ENCODE peak calls at places on chromosome X, in four cellular contexts. One of them, this sample, is unnamed.

GRCh38 chrX:40152706-40153334 is 55.1 kb upstream of the BCOR start:
- DNase-seq in K562: peak
- DNase-seq in WTC11: no peak
- DNase-seq in HepG2: no peak
- DNase-seq in this sample: no peak

GRCh38 chrX:118197730-118198129 is 81.1 kb upstream of the KLHL13 start:
- DNase-seq in K562: no peak
- DNase-seq in WTC11: no peak
- DNase-seq in HepG2: no peak
- DNase-seq in this sample: no peak

GRCh38 chrX:56233100-56233499 is 944 bp downstream of the KLF8 start:
- DNase-seq in K562: no peak
- DNase-seq in WTC11: no peak
- DNase-seq in HepG2: no peak
- DNase-seq in this sample: no peak

GRCh38 chrX:101676571-101676970 is 16.9 kb upstream of the ARMCX2 start:
- DNase-seq in K562: no peak
- DNase-seq in WTC11: no peak
- DNase-seq in HepG2: no peak
- DNase-seq in this sample: no peak

GRCh38 chrX:37785569-37785968 is 5.7 kb downstream of the CYBB start:
- DNase-seq in K562: no peak
- DNase-seq in WTC11: no peak
- DNase-seq in HepG2: no peak
- DNase-seq in this sample: no peak

GRCh38 chrX:43121637-43122036 is 343.7 kb upstream of the PPP1R2C start:
- DNase-seq in K562: no peak
- DNase-seq in WTC11: no peak
- DNase-seq in HepG2: no peak
- DNase-seq in this sample: no peak

GRCh38 chrX:57266871-57267270 is 19.6 kb upstream of the FAAH2 start:
- DNase-seq in K562: no peak
- DNase-seq in WTC11: no peak
- DNase-seq in HepG2: no peak
- DNase-seq in this sample: no peak

GRCh38 chrX:116607766-116608165 is 145.0 kb upstream of the CT83 start:
- DNase-seq in K562: no peak
- DNase-seq in WTC11: no peak
- DNase-seq in HepG2: no peak
- DNase-seq in this sample: no peak

GRCh38 chrX:115437841-115438240 is 123.1 kb upstream of the PLS3 start:
- DNase-seq in K562: no peak
- DNase-seq in WTC11: no peak
- DNase-seq in HepG2: no peak
- DNase-seq in this sample: no peak

GRCh38 chrX:95427389-95427788 is 1257.3 kb upstream of the DIAPH2 start:
- DNase-seq in K562: no peak
- DNase-seq in WTC11: no peak
- DNase-seq in HepG2: no peak
- DNase-seq in this sample: no peak

GRCh38 chrX:48648299-48648698 is 35.3 kb upstream of the WAS start:
- DNase-seq in K562: peak
- DNase-seq in WTC11: peak
- DNase-seq in HepG2: peak
- DNase-seq in this sample: peak

GRCh38 chrX:138775501-138775900 is 64.0 kb upstream of the FGF13 start:
- DNase-seq in K562: peak
- DNase-seq in WTC11: no peak
- DNase-seq in HepG2: peak
- DNase-seq in this sample: peak

GRCh38 chrX:32448320-32448719 is 763.0 kb downstream of the DMD start:
- DNase-seq in K562: no peak
- DNase-seq in WTC11: no peak
- DNase-seq in HepG2: peak
- DNase-seq in this sample: no peak

GRCh38 chrX:46036508-46036907 is 508.7 kb downstream of the ZNF674 start:
- DNase-seq in K562: no peak
- DNase-seq in WTC11: no peak
- DNase-seq in HepG2: no peak
- DNase-seq in this sample: no peak

GRCh38 chrX:103453655-103454054 is 65.6 kb downstream of the RAB40A start:
- DNase-seq in K562: no peak
- DNase-seq in WTC11: no peak
- DNase-seq in HepG2: no peak
- DNase-seq in this sample: no peak

GRCh38 chrX:72705814-72706213 is 8.3 kb downstream of the PHKA1 start:
- DNase-seq in K562: no peak
- DNase-seq in WTC11: no peak
- DNase-seq in HepG2: no peak
- DNase-seq in this sample: no peak

GRCh38 chrX:64975989-64976672 is at the start of gene ZC4H2:
- DNase-seq in K562: peak
- DNase-seq in WTC11: peak
- DNase-seq in HepG2: peak
- DNase-seq in this sample: peak

GRCh38 chrX:115952417-115953092 is 218.0 kb upstream of the AGTR2 start:
- DNase-seq in K562: no peak
- DNase-seq in WTC11: no peak
- DNase-seq in HepG2: peak
- DNase-seq in this sample: no peak

GRCh38 chrX:29470029-29470428 is 745.3 kb upstream of the MAGEB2 start:
- DNase-seq in K562: no peak
- DNase-seq in WTC11: no peak
- DNase-seq in HepG2: no peak
- DNase-seq in this sample: no peak

GRCh38 chrX:154373340-154374306 is 811 bp downstream of the FLNA start:
- DNase-seq in K562: peak
- DNase-seq in WTC11: peak
- DNase-seq in HepG2: peak
- DNase-seq in this sample: peak

GRCh38 chrX:46759645-46759974 is 692 bp upstream of the SLC9A7 start:
- DNase-seq in K562: no peak
- DNase-seq in WTC11: no peak
- DNase-seq in HepG2: no peak
- DNase-seq in this sample: no peak

GRCh38 chrX:5233830-5234229 is 994.8 kb downstream of the NLGN4X start:
- DNase-seq in K562: no peak
- DNase-seq in WTC11: no peak
- DNase-seq in HepG2: no peak
- DNase-seq in this sample: no peak

GRCh38 chrX:103656623-103657022 is 27.8 kb downstream of the TCEAL1 start:
- DNase-seq in K562: no peak
- DNase-seq in WTC11: no peak
- DNase-seq in HepG2: no peak
- DNase-seq in this sample: no peak

GRCh38 chrX:153797415-153798015 is 3.0 kb downstream of the SSR4 start:
- DNase-seq in K562: no peak
- DNase-seq in WTC11: no peak
- DNase-seq in HepG2: no peak
- DNase-seq in this sample: no peak

GRCh38 chrX:3548743-3549441 is 164.6 kb downstream of the PRKX start:
- DNase-seq in K562: no peak
- DNase-seq in WTC11: no peak
- DNase-seq in HepG2: peak
- DNase-seq in this sample: peak

GRCh38 chrX:65667503-65668355 is at the start of gene MSN:
- DNase-seq in K562: peak
- DNase-seq in WTC11: peak
- DNase-seq in HepG2: no peak
- DNase-seq in this sample: peak

GRCh38 chrX:155086202-155086840 is 15.0 kb downstream of the BRCC3 start:
- DNase-seq in K562: peak
- DNase-seq in WTC11: peak
- DNase-seq in HepG2: peak
- DNase-seq in this sample: peak

GRCh38 chrX:102899940-102900916 is 36.8 kb upstream of the RAB40AL start:
- DNase-seq in K562: peak
- DNase-seq in WTC11: peak
- DNase-seq in HepG2: peak
- DNase-seq in this sample: peak

GRCh38 chrX:140836874-140837273 is 127.3 kb downstream of the LINC00632 start:
- DNase-seq in K562: no peak
- DNase-seq in WTC11: no peak
- DNase-seq in HepG2: no peak
- DNase-seq in this sample: no peak

GRCh38 chrX:9466115-9466495 is 1.2 kb downstream of the TBL1X start:
- DNase-seq in K562: peak
- DNase-seq in WTC11: peak
- DNase-seq in HepG2: no peak
- DNase-seq in this sample: peak

GRCh38 chrX:25007059-25008053 is 8.4 kb downstream of the ARX start:
- DNase-seq in K562: no peak
- DNase-seq in WTC11: peak
- DNase-seq in HepG2: no peak
- DNase-seq in this sample: peak

GRCh38 chrX:33855251-33855650 is 276.9 kb downstream of the FAM47A start:
- DNase-seq in K562: no peak
- DNase-seq in WTC11: no peak
- DNase-seq in HepG2: no peak
- DNase-seq in this sample: no peak

GRCh38 chrX:39058724-39059123 is 257.5 kb downstream of the MID1IP1 start:
- DNase-seq in K562: no peak
- DNase-seq in WTC11: no peak
- DNase-seq in HepG2: no peak
- DNase-seq in this sample: no peak

GRCh38 chrX:19810370-19810769 is 77.0 kb downstream of the SH3KBP1 start:
- DNase-seq in K562: no peak
- DNase-seq in WTC11: no peak
- DNase-seq in HepG2: no peak
- DNase-seq in this sample: no peak
- TF ChIP-seq SP1 in K562: no peak
- TF ChIP-seq SP1 in WTC11: no peak
- TF ChIP-seq SP1 in HepG2: no peak
- TF ChIP-seq SP1 in this sample: no peak

GRCh38 chrX:149512225-149512885 is 7.2 kb upstream of the IDS start:
- DNase-seq in K562: peak
- DNase-seq in WTC11: peak
- DNase-seq in HepG2: peak
- DNase-seq in this sample: peak
- TF ChIP-seq ELF4 in K562: no peak
- TF ChIP-seq ELF4 in WTC11: no peak
- TF ChIP-seq ELF4 in HepG2: no peak
- TF ChIP-seq ELF4 in this sample: no peak

DNA sequence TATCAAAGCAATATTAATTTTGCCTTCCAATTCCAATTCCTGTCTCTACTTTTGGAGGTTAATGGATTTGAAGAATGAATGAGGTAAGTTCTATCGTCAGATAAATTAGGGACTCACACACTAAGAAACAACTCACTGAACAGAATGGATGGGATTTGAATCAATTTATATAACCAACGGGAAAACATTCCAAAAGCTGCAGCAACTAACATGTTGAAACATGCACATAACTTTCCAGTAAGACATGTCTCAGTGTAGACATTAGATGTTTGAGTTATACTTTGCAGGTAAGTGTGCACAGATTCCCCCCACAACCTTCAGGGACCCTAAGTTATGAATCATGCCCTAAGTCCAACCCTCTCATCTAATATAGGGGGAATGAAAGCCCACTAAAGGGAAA is 34.3 kb downstream of the TFDP3 start:
- DNase-seq in K562: no peak
- DNase-seq in WTC11: no peak
- DNase-seq in HepG2: no peak
- DNase-seq in this sample: no peak
- TF ChIP-seq SP1 in K562: no peak
- TF ChIP-seq SP1 in WTC11: no peak
- TF ChIP-seq SP1 in HepG2: no peak
- TF ChIP-seq SP1 in this sample: no peak

DNA sequence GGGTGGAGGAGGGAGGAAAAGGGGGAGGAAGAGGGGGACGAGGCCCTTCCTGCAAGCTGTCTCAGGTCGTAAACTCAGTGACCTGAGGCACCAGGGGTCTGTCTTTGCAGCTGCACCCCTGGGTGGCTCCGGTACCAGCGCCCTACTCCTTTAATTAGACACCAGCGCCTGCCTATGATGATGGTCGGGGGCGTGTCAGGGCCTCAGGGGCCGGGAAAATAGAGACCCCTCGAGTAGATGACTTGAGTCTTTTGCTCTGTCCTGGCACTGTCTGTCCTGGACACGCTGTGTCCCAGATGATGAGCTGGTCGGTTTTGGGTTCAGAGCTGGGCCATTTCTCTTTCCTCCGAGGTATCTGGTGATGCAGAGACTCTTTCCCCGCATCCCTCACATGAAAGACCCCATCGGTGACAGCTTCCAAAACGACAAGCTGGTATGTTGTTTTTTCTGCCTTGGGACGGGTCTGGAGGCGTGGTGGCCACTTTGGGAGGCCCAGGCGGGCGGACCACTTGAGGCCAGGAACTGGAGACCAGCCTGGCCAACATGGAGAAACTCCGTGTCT is 11.2 kb downstream of the SLC25A6 start:
- DNase-seq in K562: no peak
- DNase-seq in WTC11: peak
- DNase-seq in HepG2: no peak
- DNase-seq in this sample: no peak
- TF ChIP-seq ELF4 in K562: no peak
- TF ChIP-seq ELF4 in WTC11: no peak
- TF ChIP-seq ELF4 in HepG2: no peak
- TF ChIP-seq ELF4 in this sample: no peak

This sample was measured in HEK293T.